ENCODE peak calls at places on chromosomes 1 and 21, in nine cellular contexts. I is mesenchymal stem cell, W is heart right ventricle, L is ascending aorta, V is brain microvascular endothelial cell, F is uterus, S is substantia nigra, E is PC-9, X is ovary. A is an unnamed sample.

GRCh38 chr1:22139817-22140216 is 3.1 kb downstream of the WNT4 start:
- DNase-seq in I (no peak), W (no peak), L (no peak), V (no peak), F (no peak), S (no peak), E (no peak), X (no peak), A (no peak)

GRCh38 chr21:33362044-33362555 is 37.3 kb downstream of the IFNAR1 start:
- DNase-seq in I (no peak), W (no peak), L (no peak), V (no peak), F (no peak), S (peak), E (no peak), X (no peak), A (no peak)

GRCh38 chr1:232627645-232628334 is 2.1 kb downstream of the SIPA1L2 start:
- DNase-seq in I (peak), W (no peak), L (no peak), V (no peak), F (no peak), S (peak), E (no peak), X (no peak), A (no peak)

GRCh38 chr21:41316641-41317392 is at the start of gene FAM3B:
- DNase-seq in I (no peak), W (no peak), L (no peak), V (no peak), F (no peak), S (no peak), E (peak), X (no peak), A (no peak)

GRCh38 chr1:154410185-154410827 is 5.2 kb downstream of the IL6R start:
- DNase-seq in I (no peak), W (no peak), L (no peak), V (no peak), F (no peak), S (no peak), E (no peak), X (no peak), A (no peak)

GRCh38 chr1:2949966-2950925 is 71.0 kb upstream of the ACTRT2 start:
- DNase-seq in I (no peak), W (no peak), L (no peak), V (no peak), F (no peak), S (peak), E (no peak), X (no peak), A (no peak)

GRCh38 chr1:242651817-242652216 is 127.3 kb upstream of the PLD5 start:
- DNase-seq in I (no peak), W (no peak), L (no peak), V (no peak), F (no peak), S (no peak), E (peak), X (no peak), A (no peak)

GRCh38 chr1:92037400-92037799 is 7.6 kb downstream of the EPHX4 start:
- DNase-seq in I (peak), W (no peak), L (no peak), V (no peak), F (no peak), S (no peak), E (no peak), X (no peak), A (no peak)

GRCh38 chr1:214718724-214719123 is 115.7 kb downstream of the CENPF start:
- DNase-seq in I (no peak), W (no peak), L (no peak), V (peak), F (no peak), S (no peak), E (no peak), X (no peak), A (no peak)

GRCh38 chr21:35408401-35408800 is 359.3 kb upstream of the RUNX1 start:
- DNase-seq in I (no peak), W (no peak), L (no peak), V (no peak), F (no peak), S (no peak), E (no peak), X (no peak), A (no peak)

GRCh38 chr21:45403825-45404725 is 890 bp upstream of the COL18A1 start:
- DNase-seq in I (peak), W (peak), L (peak), V (no peak), F (peak), S (no peak), E (peak), X (peak), A (peak)

GRCh38 chr1:236761397-236762132 is 33.5 kb upstream of the MTR start:
- DNase-seq in I (no peak), W (no peak), L (no peak), V (no peak), F (no peak), S (no peak), E (no peak), X (no peak), A (no peak)

GRCh38 chr1:59204001-59204400 is 92.9 kb upstream of the FGGY start:
- DNase-seq in I (peak), W (peak), L (peak), V (no peak), F (no peak), S (peak), E (no peak), X (no peak), A (peak)

GRCh38 chr1:150268342-150268705 is 492 bp downstream of the APH1A start:
- DNase-seq in I (peak), W (no peak), L (no peak), V (no peak), F (no peak), S (peak), E (peak), X (peak), A (no peak)

GRCh38 chr1:109655624-109656519 is at the start of gene GSTM4:
- DNase-seq in I (peak), W (peak), L (peak), V (peak), F (peak), S (peak), E (peak), X (peak), A (peak)

GRCh38 chr1:211493865-211494653 is 2.1 kb upstream of the RD3 start:
- DNase-seq in I (no peak), W (no peak), L (no peak), V (no peak), F (no peak), S (no peak), E (no peak), X (no peak), A (no peak)

GRCh38 chr1:21439345-21439720 is 604 bp upstream of the NBPF3 start:
- DNase-seq in I (no peak), W (no peak), L (no peak), V (no peak), F (no peak), S (no peak), E (no peak), X (no peak), A (no peak)

GRCh38 chr1:215899901-215900300 is 332.8 kb downstream of the KCTD3 start:
- DNase-seq in I (no peak), W (no peak), L (no peak), V (no peak), F (no peak), S (no peak), E (no peak), X (no peak), A (no peak)

GRCh38 chr1:232571523-232571922 is 58.4 kb downstream of the SIPA1L2 start:
- DNase-seq in I (peak), W (no peak), L (no peak), V (no peak), F (no peak), S (no peak), E (no peak), X (no peak), A (no peak)

GRCh38 chr1:164780863-164781262 is 221.9 kb downstream of the PBX1 start:
- DNase-seq in I (peak), W (no peak), L (no peak), V (peak), F (no peak), S (no peak), E (no peak), X (no peak), A (peak)

GRCh38 chr1:112778136-112778535 is 63.0 kb upstream of the PPM1J start:
- DNase-seq in I (no peak), W (no peak), L (no peak), V (no peak), F (no peak), S (no peak), E (no peak), X (no peak), A (no peak)

GRCh38 chr1:86089765-86090164 is 66.8 kb downstream of the COL24A1 start:
- DNase-seq in I (no peak), W (no peak), L (no peak), V (no peak), F (no peak), S (no peak), E (no peak), X (no peak), A (peak)

GRCh38 chr21:23356905-23357304 is 2250.4 kb downstream of the MRPL39 start:
- DNase-seq in I (no peak), W (no peak), L (no peak), V (no peak), F (no peak), S (no peak), E (no peak), X (no peak), A (no peak)

GRCh38 chr1:19033926-19034680 is 77.6 kb upstream of the IFFO2 start:
- DNase-seq in I (no peak), W (no peak), L (no peak), V (no peak), F (peak), S (no peak), E (peak), X (no peak), A (no peak)

GRCh38 chr1:59892836-59893811 is 33.4 kb downstream of the CYP2J2 start:
- DNase-seq in I (no peak), W (no peak), L (no peak), V (no peak), F (no peak), S (no peak), E (peak), X (no peak), A (no peak)

GRCh38 chr1:182752077-182752826 is 37.3 kb upstream of the NPL start:
- DNase-seq in I (peak), W (no peak), L (no peak), V (no peak), F (no peak), S (peak), E (peak), X (no peak), A (no peak)

GRCh38 chr21:45980697-45981096 is 873 bp upstream of the COL6A1 start:
- DNase-seq in I (no peak), W (no peak), L (no peak), V (no peak), F (no peak), S (no peak), E (no peak), X (no peak), A (no peak)

GRCh38 chr1:109983380-109984189 is 980 bp upstream of the AHCYL1 start:
- DNase-seq in I (no peak), W (no peak), L (no peak), V (no peak), F (no peak), S (no peak), E (no peak), X (no peak), A (no peak)

GRCh38 chr1:46528297-46528955 is 23.0 kb downstream of the KNCN start:
- DNase-seq in I (no peak), W (no peak), L (no peak), V (no peak), F (no peak), S (no peak), E (no peak), X (no peak), A (no peak)

GRCh38 chr1:89069955-89070354 is 4.9 kb upstream of the GBP1 start:
- DNase-seq in I (peak), W (no peak), L (no peak), V (no peak), F (no peak), S (no peak), E (no peak), X (no peak), A (no peak)

GRCh38 chr1:248804771-248805681 is 20.7 kb downstream of the SH3BP5L start:
- DNase-seq in I (no peak), W (no peak), L (no peak), V (no peak), F (no peak), S (no peak), E (no peak), X (no peak), A (no peak)

GRCh38 chr1:236608930-236609726 is 4.8 kb upstream of the HEATR1 start:
- DNase-seq in I (peak), W (peak), L (no peak), V (peak), F (peak), S (peak), E (peak), X (peak), A (peak)

GRCh38 chr1:224070521-224070920 is 43.4 kb upstream of the FBXO28 start:
- DNase-seq in I (no peak), W (no peak), L (no peak), V (no peak), F (no peak), S (no peak), E (no peak), X (no peak), A (no peak)

GRCh38 chr21:33943293-33943692 is 27.7 kb upstream of the ATP5PO start:
- DNase-seq in I (no peak), W (no peak), L (no peak), V (no peak), F (no peak), S (no peak), E (no peak), X (no peak), A (no peak)

GRCh38 chr1:147497826-147498225 is 43.5 kb upstream of the BCL9 start:
- DNase-seq in I (no peak), W (no peak), L (no peak), V (no peak), F (no peak), S (no peak), E (no peak), X (no peak), A (no peak)

GRCh38 chr1:22710688-22711024 is at the start of gene EPHB2:
- DNase-seq in I (peak), W (peak), L (no peak), V (no peak), F (peak), S (peak), E (peak), X (peak), A (peak)

GRCh38 chr1:171127481-171127880 is 36.8 kb downstream of the FMO3 start:
- DNase-seq in I (no peak), W (no peak), L (no peak), V (peak), F (no peak), S (no peak), E (no peak), X (no peak), A (no peak)

GRCh38 chr1:222815367-222815765 is 527 bp downstream of the DISP1 start:
- DNase-seq in I (peak), W (no peak), L (no peak), V (peak), F (no peak), S (no peak), E (no peak), X (no peak), A (peak)

GRCh38 chr1:36456391-36456928 is 6.2 kb upstream of the OSCP1 start:
- DNase-seq in I (no peak), W (no peak), L (no peak), V (no peak), F (no peak), S (no peak), E (no peak), X (no peak), A (no peak)

GRCh38 chr1:36450919-36451305 is 661 bp upstream of the OSCP1 start:
- DNase-seq in I (no peak), W (no peak), L (no peak), V (no peak), F (no peak), S (no peak), E (no peak), X (no peak), A (no peak)

GRCh38 chr1:36455386-36455785 is 5.1 kb upstream of the OSCP1 start:
- DNase-seq in I (no peak), W (no peak), L (no peak), V (no peak), F (no peak), S (no peak), E (no peak), X (no peak), A (no peak)

GRCh38 chr1:36453051-36453450 is 2.8 kb upstream of the OSCP1 start:
- DNase-seq in I (no peak), W (no peak), L (no peak), V (no peak), F (no peak), S (no peak), E (no peak), X (no peak), A (no peak)

GRCh38 chr1:36453600-36454388 is 3.5 kb upstream of the OSCP1 start:
- DNase-seq in I (no peak), W (no peak), L (no peak), V (no peak), F (no peak), S (no peak), E (no peak), X (no peak), A (no peak)
- H3K27ac ChIP-seq in I (no peak), W (no peak), L (no peak), V (no peak), F (no peak), S (no peak), E (no peak), X (no peak), A (no peak)

DNA sequence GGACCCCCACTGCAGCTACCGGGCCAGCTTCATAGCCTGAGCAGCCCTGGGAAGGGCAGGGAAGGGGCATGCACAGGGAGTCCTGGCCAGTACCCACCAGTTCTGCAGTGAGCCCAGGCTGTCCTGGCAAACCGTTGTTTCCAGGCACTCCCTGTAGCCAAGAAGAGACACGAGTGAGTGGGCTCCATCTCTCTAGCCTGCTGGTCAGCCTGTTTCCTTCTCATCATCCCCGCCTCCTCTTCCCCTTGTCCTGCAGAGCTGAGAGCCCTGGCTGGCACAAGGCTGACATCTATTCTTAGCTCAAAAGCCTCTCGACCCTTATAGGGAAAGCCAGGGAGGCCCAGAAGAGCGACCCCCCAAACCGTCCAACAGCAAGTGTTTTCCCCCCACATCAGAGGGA is 28.7 kb downstream of the COL16A1 start:
- DNase-seq in I (no peak), W (no peak), L (no peak), V (no peak), F (no peak), S (no peak), E (no peak), X (no peak), A (peak)
- H3K27ac ChIP-seq in I (no peak), W (peak), L (no peak), V (no peak), F (no peak), S (no peak), E (no peak), X (no peak), A (peak)

GRCh38 chr1:203282720-203283542 is 22.4 kb upstream of the BTG2 start:
- DNase-seq in I (no peak), W (no peak), L (no peak), V (no peak), F (no peak), S (no peak), E (no peak), X (no peak), A (no peak)
- H3K27ac ChIP-seq in I (no peak), W (peak), L (no peak), V (no peak), F (peak), S (peak), E (no peak), X (no peak), A (peak)

DNA sequence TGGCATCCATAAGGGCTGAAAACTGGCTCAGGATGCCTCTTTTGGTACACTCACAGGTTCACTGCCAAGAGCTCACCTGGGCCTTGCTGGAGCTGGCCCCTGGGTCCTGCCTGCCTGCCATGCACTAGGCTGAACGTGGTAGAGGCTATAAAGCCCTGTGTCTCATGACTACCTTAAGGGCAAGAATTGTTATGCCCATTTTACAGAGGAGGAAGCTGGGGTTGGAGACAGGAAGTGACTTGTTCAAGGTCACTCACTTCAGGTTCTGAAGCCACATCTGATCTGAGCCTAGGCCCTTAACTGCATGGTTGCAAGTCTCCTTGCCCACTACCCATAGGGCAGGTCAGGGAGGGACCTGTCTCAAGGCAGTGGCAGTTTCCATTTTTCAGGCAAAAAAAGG is 7.9 kb downstream of the STK40 start:
- DNase-seq in I (no peak), W (no peak), L (no peak), V (no peak), F (no peak), S (no peak), E (no peak), X (no peak), A (peak)
- H3K27ac ChIP-seq in I (no peak), W (peak), L (peak), V (no peak), F (no peak), S (no peak), E (no peak), X (no peak), A (no peak)

GRCh38 chr21:36964832-36965719 is 1.4 kb downstream of the HLCS start:
- DNase-seq in I (no peak), W (no peak), L (no peak), V (no peak), F (no peak), S (no peak), E (no peak), X (no peak), A (no peak)

GRCh38 chr21:36965720-36966065 is 776 bp downstream of the HLCS start:
- DNase-seq in I (peak), W (no peak), L (no peak), V (no peak), F (no peak), S (no peak), E (no peak), X (no peak), A (no peak)

GRCh38 chr21:36966846-36967657 is 583 bp upstream of the HLCS start:
- DNase-seq in I (peak), W (no peak), L (no peak), V (peak), F (no peak), S (peak), E (no peak), X (peak), A (no peak)

GRCh38 chr21:36964398-36964797 is 2.1 kb downstream of the HLCS start:
- DNase-seq in I (no peak), W (no peak), L (no peak), V (no peak), F (no peak), S (no peak), E (no peak), X (no peak), A (no peak)

DNA sequence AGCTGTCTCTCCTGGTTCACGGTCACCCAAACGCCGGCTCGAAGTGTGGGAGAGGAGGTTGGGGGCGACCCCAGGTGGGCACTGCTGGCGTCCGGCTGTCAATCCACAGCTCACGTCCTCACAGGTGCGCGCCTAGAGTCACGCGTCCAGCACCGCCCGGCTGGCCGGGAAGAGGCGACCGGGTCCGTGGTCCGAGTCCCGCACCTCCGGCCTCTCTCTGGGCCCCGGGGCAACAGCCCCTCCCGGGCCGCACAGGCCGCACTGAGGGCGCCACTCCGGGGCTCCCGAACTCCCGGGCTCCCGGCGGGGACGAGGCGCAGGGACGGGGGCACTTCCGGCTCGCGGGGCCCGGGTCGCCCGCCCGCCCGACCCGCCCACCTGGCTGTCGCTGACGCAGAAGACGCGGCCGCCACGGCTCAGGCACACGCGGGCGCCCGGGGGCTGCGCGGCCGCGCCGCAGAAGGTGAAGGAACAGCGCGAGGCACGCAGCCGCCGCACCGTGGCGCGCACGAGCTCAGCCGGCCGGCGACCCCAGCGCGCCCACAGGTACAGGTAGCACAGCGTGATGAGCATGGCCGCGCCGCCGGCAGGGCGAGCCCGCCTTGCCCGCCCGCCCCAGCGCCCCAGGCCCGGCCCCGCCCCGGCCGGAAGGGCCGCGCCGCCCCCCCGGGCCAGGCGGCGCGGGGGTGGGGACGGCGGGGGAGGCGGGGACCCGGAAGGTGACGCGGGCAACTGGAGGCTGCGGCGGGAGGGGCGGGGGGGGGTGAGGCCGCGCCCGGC is at the start of gene HLCS:
- DNase-seq in I (peak), W (peak), L (no peak), V (peak), F (peak), S (peak), E (peak), X (peak), A (peak)
- H3K27ac ChIP-seq in I (no peak), W (peak), L (peak), V (peak), F (peak), S (peak), E (peak), X (peak), A (peak)